ENCODE peak calls at places on chromosome 16, in eight cellular contexts. W is stimulated activated CD4-positive, alpha-beta T cell treated with anti-CD3 and anti-CD28 coated beads, Interleukin-4, amount 100 ng/mL, for 4 hours; Z is NCI-H774; C is pancreas; I is NCI-H2081; P is kidney; L is iPS DF 6.9; T is activated CD4-positive, alpha-beta memory T cell treated with anti-CD3 and anti-CD28 coated beads, Interleukin-2, amount 10 ng/mL, durations not matched to agents 7 days and 5 days. X is an unnamed sample.

GRCh38 chr16:73034374-73034773 is 13.6 kb downstream of the ZFHX3 start:
- DNase-seq in W (no peak), Z (no peak), C (no peak), I (no peak), P (no peak), L (no peak), T (no peak), X (no peak)

GRCh38 chr16:1444730-1445517 is 568 bp upstream of the CCDC154 start:
- DNase-seq in W (no peak), Z (no peak), C (no peak), I (no peak), P (no peak), L (no peak), T (no peak), X (no peak)

GRCh38 chr16:10514369-10515055 is 65.9 kb downstream of the EMP2 start:
- DNase-seq in W (peak; percentile 19), Z (peak; percentile 46), C (no peak), I (no peak), P (no peak), L (no peak), T (peak; percentile 48), X (peak; percentile 81)

GRCh38 chr16:70592106-70592571 is 54.2 kb upstream of the IL34 start:
- DNase-seq in W (no peak), Z (no peak), C (no peak), I (no peak), P (peak; percentile 81), L (no peak), T (no peak), X (peak; percentile 41)

GRCh38 chr16:67029249-67030096 is 524 bp downstream of the CBFB start:
- DNase-seq in W (peak; percentile 58), Z (no peak), C (peak; percentile 86), I (no peak), P (peak; percentile 89), L (no peak), T (peak; percentile 67), X (peak; percentile 62)

GRCh38 chr16:87474017-87474416 is 18.8 kb downstream of the ZCCHC14 start:
- DNase-seq in W (no peak), Z (no peak), C (no peak), I (no peak), P (no peak), L (no peak), T (no peak), X (no peak)

GRCh38 chr16:53881371-53881770 is 177.4 kb downstream of the FTO start:
- DNase-seq in W (no peak), Z (no peak), C (no peak), I (no peak), P (no peak), L (no peak), T (no peak), X (peak; percentile 94)

GRCh38 chr16:16005725-16006124 is 56.3 kb downstream of the ABCC1 start:
- DNase-seq in W (no peak), Z (no peak), C (no peak), I (no peak), P (no peak), L (no peak), T (no peak), X (peak; percentile 30)

GRCh38 chr16:15403392-15403995 is 7.9 kb downstream of the MPV17L start:
- DNase-seq in W (no peak), Z (no peak), C (no peak), I (no peak), P (no peak), L (no peak), T (no peak), X (peak; percentile 23)

GRCh38 chr16:85557083-85557975 is 55.8 kb upstream of the GSE1 start:
- DNase-seq in W (peak; percentile 39), Z (no peak), C (peak; percentile 78), I (no peak), P (peak; percentile 88), L (no peak), T (no peak), X (no peak)

GRCh38 chr16:1983544-1984346 is at the start of gene GFER:
- DNase-seq in W (peak; percentile 70), Z (peak; percentile 70), C (peak; percentile 96), I (peak; percentile 73), P (peak; percentile 97), L (peak; percentile 78), T (peak; percentile 83), X (peak; percentile 94)

GRCh38 chr16:1903845-1904820 is 14.1 kb downstream of the HS3ST6 start:
- DNase-seq in W (no peak), Z (no peak), C (peak; percentile 56), I (no peak), P (no peak), L (no peak), T (no peak), X (peak; percentile 10)

GRCh38 chr16:1046271-1046955 is 26.1 kb upstream of the SSTR5 start:
- DNase-seq in W (no peak), Z (no peak), C (no peak), I (no peak), P (no peak), L (no peak), T (no peak), X (no peak)

GRCh38 chr16:2691491-2692248 is 9.3 kb downstream of the KCTD5 start:
- DNase-seq in W (no peak), Z (no peak), C (peak; percentile 86), I (no peak), P (peak; percentile 68), L (no peak), T (no peak), X (no peak)

GRCh38 chr16:12231666-12232065 is 255.1 kb downstream of the SNX29 start:
- DNase-seq in W (no peak), Z (no peak), C (no peak), I (no peak), P (no peak), L (no peak), T (no peak), X (peak; percentile 81)

GRCh38 chr16:17070882-17071592 is 399.7 kb downstream of the XYLT1 start:
- DNase-seq in W (peak; percentile 75), Z (peak; percentile 74), C (no peak), I (peak; percentile 21), P (peak; percentile 75), L (no peak), T (peak; percentile 39), X (no peak)

GRCh38 chr16:11025120-11025531 is 80.8 kb downstream of the CLEC16A start:
- DNase-seq in W (no peak), Z (no peak), C (no peak), I (no peak), P (no peak), L (no peak), T (no peak), X (no peak)

GRCh38 chr16:1651509-1652342 is 26.4 kb upstream of the JPT2 start:
- DNase-seq in W (no peak), Z (no peak), C (no peak), I (no peak), P (no peak), L (no peak), T (peak; percentile 21), X (peak; percentile 10)

GRCh38 chr16:10169031-10169430 is 13.2 kb downstream of the GRIN2A start:
- DNase-seq in W (no peak), Z (no peak), C (no peak), I (no peak), P (no peak), L (no peak), T (no peak), X (no peak)

GRCh38 chr16:35752773-35753558 is 2293.6 kb downstream of the TP53TG3F start:
- DNase-seq in W (no peak), Z (no peak), C (peak; percentile 49), I (no peak), P (peak; percentile 57), L (no peak), T (no peak), X (no peak)

GRCh38 chr16:74871608-74872007 is 97.0 kb upstream of the FA2H start:
- DNase-seq in W (no peak), Z (no peak), C (no peak), I (no peak), P (no peak), L (peak; percentile 73), T (no peak), X (no peak)

GRCh38 chr16:20647736-20648135 is 49.7 kb downstream of the ACSM1 start:
- DNase-seq in W (no peak), Z (no peak), C (no peak), I (no peak), P (no peak), L (no peak), T (no peak), X (no peak)

GRCh38 chr16:85426806-85427205 is 186.3 kb upstream of the GSE1 start:
- DNase-seq in W (no peak), Z (no peak), C (peak; percentile 14), I (no peak), P (no peak), L (no peak), T (no peak), X (no peak)

GRCh38 chr16:85083051-85083639 is 29.1 kb downstream of the CIBAR2 start:
- DNase-seq in W (no peak), Z (no peak), C (no peak), I (no peak), P (peak; percentile 69), L (peak; percentile 47), T (no peak), X (no peak)

GRCh38 chr16:81279375-81279774 is 35.4 kb upstream of the GAN start:
- DNase-seq in W (no peak), Z (no peak), C (no peak), I (no peak), P (no peak), L (no peak), T (no peak), X (peak; percentile 86)

GRCh38 chr16:72819345-72819744 is 228.6 kb downstream of the ZFHX3 start:
- DNase-seq in W (no peak), Z (no peak), C (no peak), I (no peak), P (no peak), L (no peak), T (no peak), X (peak; percentile 22)

GRCh38 chr16:78551487-78552085 is 452.1 kb downstream of the WWOX start:
- DNase-seq in W (no peak), Z (peak; percentile 79), C (no peak), I (peak; percentile 80), P (no peak), L (no peak), T (no peak), X (no peak)

GRCh38 chr16:85757341-85757822 is 6.5 kb upstream of the C16orf74 start:
- DNase-seq in W (no peak), Z (no peak), C (no peak), I (no peak), P (no peak), L (no peak), T (no peak), X (peak; percentile 59)

GRCh38 chr16:63776034-63776433 is 1345.8 kb downstream of the CDH11 start:
- DNase-seq in W (no peak), Z (no peak), C (no peak), I (no peak), P (no peak), L (no peak), T (no peak), X (no peak)

X was measured in cardiac fibroblast.